ENCODE peak calls at places on chromosomes 5 and 9, in five cellular contexts. M, G, A, X and L are unnamed samples.

GRCh38 chr9:123419721-123420559 is 63.9 kb downstream of the CRB2 start:
- DNase-seq in M (no peak), G (no peak), A (no peak), X (no peak), L (no peak)

GRCh38 chr9:129840024-129840423 is 4.8 kb downstream of the USP20 start:
- DNase-seq in M (no peak), G (no peak), A (no peak), X (no peak), L (peak)

GRCh38 chr9:136368190-136368589 is 4.6 kb upstream of the DNLZ start:
- DNase-seq in M (no peak), G (no peak), A (no peak), X (no peak), L (no peak)

GRCh38 chr9:104745852-104746251 is 1.6 kb upstream of the NIPSNAP3A start:
- DNase-seq in M (no peak), G (no peak), A (no peak), X (no peak), L (no peak)

GRCh38 chr5:123559434-123559775 is 47.4 kb downstream of the CSNK1G3 start:
- DNase-seq in M (no peak), G (peak), A (no peak), X (no peak), L (no peak)

GRCh38 chr5:88602584-88602983 is 280.4 kb downstream of the MEF2C start:
- DNase-seq in M (no peak), G (no peak), A (no peak), X (no peak), L (peak)

GRCh38 chr5:334903-335739 is 13.6 kb downstream of the AHRR start:
- DNase-seq in M (no peak), G (no peak), A (no peak), X (no peak), L (no peak)

GRCh38 chr5:55440188-55440646 is 94.5 kb downstream of the PLPP1 start:
- DNase-seq in M (no peak), G (peak), A (no peak), X (no peak), L (peak)

GRCh38 chr9:114362394-114362793 is 25.4 kb downstream of the AKNA start:
- DNase-seq in M (no peak), G (no peak), A (no peak), X (no peak), L (no peak)

DNA sequence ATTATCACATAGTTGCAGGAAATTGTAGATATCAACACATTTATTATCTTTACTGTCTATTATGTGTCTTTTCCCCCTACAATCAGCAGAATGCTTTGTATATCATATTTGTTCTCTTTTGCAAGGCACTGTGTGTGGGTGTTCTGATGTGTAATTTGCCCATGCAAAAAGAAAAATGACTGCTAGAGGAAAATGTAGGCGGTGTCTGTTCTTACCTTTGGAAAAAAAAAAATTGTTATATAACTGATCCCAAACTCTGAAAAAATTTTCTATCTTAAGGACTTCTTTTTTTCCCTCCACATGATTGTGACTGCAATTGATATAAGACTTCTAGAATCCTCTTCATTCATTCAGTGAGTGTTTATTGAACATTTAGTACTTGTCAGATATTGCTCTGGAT is 24.5 kb downstream of the MRPS30 start:
- DNase-seq in M (no peak), G (no peak), A (no peak), X (no peak), L (no peak)
- TF ChIP-seq CTCF in M (no peak), G (no peak), A (no peak), X (no peak), L (no peak)

DNA sequence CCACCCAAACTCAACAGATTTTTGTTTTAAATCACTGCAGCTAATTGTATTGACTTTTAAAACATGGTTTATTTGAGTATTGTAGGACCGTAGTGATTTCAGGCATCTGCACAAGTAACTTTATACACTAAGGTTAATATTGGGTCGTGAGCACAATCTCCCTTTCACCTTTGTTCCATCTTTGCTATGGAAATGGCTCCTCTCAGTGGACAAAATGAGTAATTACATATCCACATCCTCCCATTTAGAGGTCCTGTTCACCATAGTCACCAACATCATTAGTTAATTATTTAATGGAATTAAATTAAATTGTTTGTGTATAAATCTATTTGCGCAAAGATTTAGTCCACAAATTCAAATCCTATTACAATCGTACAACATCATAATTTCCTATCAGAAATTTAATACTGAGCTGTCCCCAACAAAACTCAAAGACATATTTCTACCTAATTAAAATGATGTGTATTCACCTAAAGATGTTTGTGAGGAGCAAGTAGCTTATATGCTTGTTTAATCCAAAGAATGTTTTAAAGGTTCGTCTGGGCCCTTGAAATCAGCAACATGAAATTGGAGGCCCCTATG is 173.0 kb upstream of the DAPK1 start:
- DNase-seq in M (peak), G (peak), A (no peak), X (peak), L (no peak)
- TF ChIP-seq CTCF in M (peak), G (peak), A (peak), X (peak), L (peak)

GRCh38 chr5:10229306-10230048 is 20.2 kb downstream of the ATPSCKMT start:
- DNase-seq in M (peak), G (peak), A (peak), X (no peak), L (no peak)
- TF ChIP-seq CTCF in M (peak), G (peak), A (peak), X (no peak), L (no peak)

GRCh38 chr9:84668204-84669007 is 1.1 kb upstream of the NTRK2 start:
- DNase-seq in M (peak), G (peak), A (peak), X (peak), L (peak)
- TF ChIP-seq CTCF in M (peak), G (no peak), A (peak), X (peak), L (peak)

GRCh38 chr5:53246042-53246836 is 136.7 kb upstream of the MOCS2 start:
- DNase-seq in M (peak), G (peak), A (peak), X (no peak), L (no peak)

GRCh38 chr5:53239301-53239990 is 129.9 kb upstream of the MOCS2 start:
- DNase-seq in M (no peak), G (peak), A (no peak), X (no peak), L (no peak)

DNA sequence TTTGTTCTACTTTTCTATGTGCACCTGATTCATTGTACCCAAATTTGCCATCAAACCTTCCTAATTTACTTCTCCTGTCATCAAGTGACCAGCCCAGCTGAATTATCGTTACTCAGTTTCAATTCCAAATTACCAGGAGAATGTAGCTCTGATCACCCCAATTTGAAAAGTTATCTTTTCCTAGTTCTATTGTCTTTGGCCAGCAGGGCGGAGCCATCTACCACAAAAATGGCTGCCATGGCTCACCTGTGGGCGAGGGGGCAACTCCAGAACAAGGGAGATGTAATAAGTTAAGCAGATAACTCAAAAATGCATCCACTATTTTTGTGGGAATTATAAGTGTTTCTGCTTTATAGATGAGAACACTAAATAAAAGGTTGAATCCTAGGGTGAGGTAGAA is 133.8 kb upstream of the MOCS2 start:
- DNase-seq in M (no peak), G (no peak), A (no peak), X (no peak), L (no peak)
- TF ChIP-seq CTCF in M (no peak), G (no peak), A (no peak), X (no peak), L (peak)

GRCh38 chr9:133592731-133593409 is 16.3 kb downstream of the FAM163B start:
- DNase-seq in M (no peak), G (peak), A (no peak), X (no peak), L (peak)
- TF ChIP-seq CTCF in M (peak), G (peak), A (no peak), X (peak), L (no peak)

GRCh38 chr9:77649109-77649812 is 1.1 kb upstream of the GNA14 start:
- DNase-seq in M (no peak), G (peak), A (no peak), X (no peak), L (no peak)
- TF ChIP-seq CTCF in M (peak), G (peak), A (peak), X (no peak), L (no peak)